ENCODE peak calls at places on chromosomes 2 and 18, in six cellular contexts. Y, S, N, V, H and O are unnamed samples.

GRCh38 chr18:26227051-26227672 is 917 bp downstream of the TAF4B start:
- DNase-seq in N (no peak), H (no peak), S (peak), V (no peak), Y (no peak), O (no peak)

GRCh38 chr2:150165988-150166965 is 321.2 kb downstream of the RND3 start:
- DNase-seq in V (no peak), H (no peak), N (peak), S (no peak), Y (no peak), O (no peak)

GRCh38 chr2:175884673-175885393 is 117.2 kb downstream of the LNPK start:
- DNase-seq in V (no peak), S (no peak), Y (no peak), N (no peak), H (no peak), O (no peak)

GRCh38 chr2:60416221-60417008 is 137.0 kb downstream of the BCL11A start:
- DNase-seq in Y (no peak), S (no peak), V (no peak), N (peak), H (peak), O (no peak)

GRCh38 chr2:8662239-8662879 is 19.5 kb upstream of the ID2 start:
- DNase-seq in V (no peak), N (no peak), S (no peak), H (peak), Y (no peak), O (no peak)

GRCh38 chr2:17442334-17442733 is 75.9 kb downstream of the RAD51AP2 start:
- DNase-seq in S (no peak), N (no peak), Y (no peak), H (peak), V (no peak), O (no peak)

GRCh38 chr2:88451647-88452150 is 794 bp downstream of the FOXI3 start:
- DNase-seq in V (peak), Y (no peak), H (peak), S (peak), N (peak), O (no peak)

GRCh38 chr18:29501952-29502351 is 1325.0 kb upstream of the CDH2 start:
- DNase-seq in Y (no peak), V (no peak), N (no peak), S (no peak), H (peak), O (no peak)

GRCh38 chr2:214830794-214831346 is 21.4 kb upstream of the BARD1 start:
- DNase-seq in Y (no peak), N (no peak), S (no peak), V (no peak), H (no peak), O (no peak)

GRCh38 chr2:119198267-119198840 is 25.3 kb upstream of the STEAP3 start:
- DNase-seq in V (no peak), S (no peak), H (no peak), N (no peak), Y (no peak), O (no peak)

GRCh38 chr2:30191831-30192271 is 39.5 kb upstream of the LBH start:
- DNase-seq in Y (no peak), N (no peak), H (no peak), S (no peak), V (no peak), O (no peak)

GRCh38 chr2:195026261-195026660 is 630.8 kb upstream of the SLC39A10 start:
- DNase-seq in N (no peak), S (no peak), H (peak), Y (no peak), V (no peak), O (no peak)

GRCh38 chr2:63052411-63053234 is 2.0 kb downstream of the OTX1 start:
- DNase-seq in V (peak), Y (no peak), N (no peak), H (no peak), S (no peak), O (no peak)

GRCh38 chr18:55650363-55650870 is 62.4 kb upstream of the TCF4 start:
- DNase-seq in S (no peak), N (no peak), Y (no peak), V (no peak), H (no peak), O (no peak)

GRCh38 chr2:88852753-88853402 is 161.4 kb downstream of the RPIA start:
- DNase-seq in V (no peak), Y (no peak), S (no peak), H (no peak), N (no peak), O (no peak)

GRCh38 chr2:85248741-85249524 is 78.9 kb downstream of the TGOLN2 start:
- DNase-seq in Y (peak), H (peak), V (no peak), S (no peak), N (peak), O (peak)

GRCh38 chr2:215808996-215809395 is 204.4 kb downstream of the MREG start:
- DNase-seq in N (no peak), Y (no peak), H (no peak), V (no peak), S (no peak), O (no peak)

GRCh38 chr18:74310411-74310810 is 5.2 kb upstream of the C18orf63 start:
- DNase-seq in N (no peak), S (no peak), V (no peak), Y (peak), H (peak), O (no peak)

GRCh38 chr18:6752200-6752873 is 22.8 kb downstream of the ARHGAP28 start:
- DNase-seq in N (no peak), S (no peak), Y (no peak), H (peak), V (peak), O (no peak)

GRCh38 chr18:12032786-12033642 is 51.7 kb downstream of the IMPA2 start:
- DNase-seq in S (no peak), N (no peak), H (peak), Y (no peak), V (no peak), O (no peak)

GRCh38 chr18:40019797-40020392 is 1935.1 kb upstream of the PIK3C3 start:
- DNase-seq in V (no peak), H (no peak), Y (no peak), N (no peak), S (no peak), O (no peak)

GRCh38 chr2:85852979-85853498 is 35.8 kb downstream of the ST3GAL5 start:
- DNase-seq in V (no peak), H (peak), S (no peak), N (no peak), Y (no peak), O (no peak)

GRCh38 chr2:2271471-2271941 is 59.6 kb downstream of the MYT1L start:
- DNase-seq in S (no peak), N (no peak), Y (no peak), V (peak), H (peak), O (no peak)

GRCh38 chr2:200107818-200108217 is 152.4 kb downstream of the MAIP1 start:
- DNase-seq in N (no peak), Y (no peak), V (no peak), H (no peak), S (no peak), O (no peak)

GRCh38 chr2:175605599-175605988 is 396.5 kb downstream of the LNPK start:
- DNase-seq in H (no peak), V (no peak), Y (no peak), N (no peak), S (no peak), O (no peak)

GRCh38 chr18:57141208-57142129 is 5.4 kb upstream of the BOD1L2 start:
- DNase-seq in N (no peak), V (no peak), S (no peak), H (no peak), Y (no peak), O (no peak)

GRCh38 chr2:40384714-40385113 is 67.2 kb downstream of the SLC8A1 start:
- DNase-seq in S (no peak), Y (no peak), H (peak), V (no peak), N (no peak), O (no peak)

GRCh38 chr2:203679401-203679800 is 27.0 kb upstream of the CD28 start:
- DNase-seq in S (no peak), N (no peak), Y (no peak), V (no peak), H (no peak), O (no peak)

GRCh38 chr18:13611616-13612110 is 114.7 kb downstream of the FAM210A start:
- DNase-seq in S (peak), V (peak), N (no peak), H (peak), Y (no peak), O (no peak)

GRCh38 chr2:80258321-80258720 is 46.2 kb downstream of the LRRTM1 start:
- DNase-seq in S (no peak), N (no peak), H (no peak), V (no peak), Y (no peak), O (no peak)

GRCh38 chr2:237636578-237636977 is 9.2 kb downstream of the LRRFIP1 start:
- DNase-seq in H (no peak), Y (no peak), N (no peak), S (no peak), V (no peak), O (no peak)

GRCh38 chr2:182946949-182947348 is 80.5 kb upstream of the FRZB start:
- DNase-seq in H (no peak), Y (no peak), S (no peak), V (no peak), N (no peak), O (no peak)